ENCODE peak calls at places on chromosome 10, in four cellular contexts. H, X, D and W are unnamed samples.
A peak's percentile ranks its signal among the peaks of the same experiment; 100 is the strongest.

GRCh38 chr10:129678186-129678585 is 211.1 kb downstream of the MGMT start:
- DNase-seq in H (no peak), X (no peak), D (no peak), W (no peak)

GRCh38 chr10:124176309-124177179 is 83.1 kb upstream of the CHST15 start:
- DNase-seq in H (no peak), X (no peak), D (no peak), W (no peak)

GRCh38 chr10:116741391-116742351 is 695 bp downstream of the HSPA12A start:
- DNase-seq in H (no peak), X (no peak), D (no peak), W (no peak)

GRCh38 chr10:12617205-12618175 is 268.1 kb downstream of the CAMK1D start:
- DNase-seq in H (no peak), X (no peak), D (no peak), W (no peak)

GRCh38 chr10:113983552-113983951 is 60.1 kb upstream of the ADRB1 start:
- DNase-seq in H (no peak), X (no peak), D (no peak), W (no peak)

GRCh38 chr10:108721874-108722273 is 1201.4 kb downstream of the XPNPEP1 start:
- DNase-seq in H (no peak), X (no peak), D (no peak), W (no peak)

GRCh38 chr10:101710064-101710695 is 15.2 kb upstream of the FBXW4 start:
- DNase-seq in H (no peak), X (no peak), D (peak; percentile 26), W (no peak)

GRCh38 chr10:129999140-129999539 is 35.1 kb upstream of the EBF3 start:
- DNase-seq in H (no peak), X (no peak), D (no peak), W (no peak)

GRCh38 chr10:26733750-26734568 is 36.5 kb downstream of the PDSS1 start:
- DNase-seq in H (no peak), X (no peak), D (no peak), W (no peak)

GRCh38 chr10:124221356-124222297 is 128.2 kb upstream of the CHST15 start:
- DNase-seq in H (no peak), X (no peak), D (peak; percentile 12), W (peak; percentile 60)

GRCh38 chr10:27482984-27483956 is 20.8 kb upstream of the RAB18 start:
- DNase-seq in H (no peak), X (no peak), D (peak; percentile 4), W (no peak)

GRCh38 chr10:50621981-50622496 is 1.7 kb downstream of the SGMS1 start:
- DNase-seq in H (peak; percentile 81), X (peak; percentile 76), D (peak; percentile 98), W (peak; percentile 62)

GRCh38 chr10:49518982-49519578 is 19.8 kb downstream of the ERCC6 start:
- DNase-seq in H (peak; percentile 59), X (no peak), D (peak; percentile 56), W (peak; percentile 13)

DNA sequence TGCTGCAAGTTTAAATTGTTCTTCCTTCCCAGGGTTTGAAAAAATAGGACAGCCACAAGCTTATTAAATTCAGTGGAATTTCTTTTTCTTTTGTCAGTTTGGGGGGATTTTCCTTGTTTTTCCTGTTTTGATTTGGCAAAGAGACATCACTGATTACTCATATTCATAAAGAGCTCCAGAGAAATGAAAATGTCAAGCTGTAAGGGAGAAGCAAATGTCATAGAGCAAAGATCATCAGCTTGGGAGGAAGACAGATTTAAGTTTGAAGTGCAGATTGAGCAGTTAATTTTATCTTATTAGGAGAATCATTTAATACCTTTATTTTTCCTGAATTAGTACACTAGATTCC is 255.8 kb upstream of the PHYHIPL start:
- DNase-seq in H (no peak), X (no peak), D (no peak), W (no peak)
- H3K4me3 ChIP-seq in H (no peak overlapping the region), X (no peak overlapping the region), D (no peak overlapping the region), W (no peak overlapping the region)

GRCh38 chr10:45592432-45592831 is 80.1 kb downstream of the ZFAND4 start:
- DNase-seq in H (no peak), X (no peak), D (no peak), W (no peak)

GRCh38 chr10:45591262-45591661 is 81.3 kb downstream of the ZFAND4 start:
- DNase-seq in H (no peak), X (no peak), D (no peak), W (no peak)

GRCh38 chr10:45593938-45594275 is 78.7 kb downstream of the ZFAND4 start:
- DNase-seq in H (no peak), X (no peak), D (no peak), W (no peak)

GRCh38 chr10:45594276-45595157 is 78.1 kb downstream of the ZFAND4 start:
- DNase-seq in H (peak; percentile 92), X (peak; percentile 86), D (peak; percentile 91), W (peak; percentile 81)

DNA sequence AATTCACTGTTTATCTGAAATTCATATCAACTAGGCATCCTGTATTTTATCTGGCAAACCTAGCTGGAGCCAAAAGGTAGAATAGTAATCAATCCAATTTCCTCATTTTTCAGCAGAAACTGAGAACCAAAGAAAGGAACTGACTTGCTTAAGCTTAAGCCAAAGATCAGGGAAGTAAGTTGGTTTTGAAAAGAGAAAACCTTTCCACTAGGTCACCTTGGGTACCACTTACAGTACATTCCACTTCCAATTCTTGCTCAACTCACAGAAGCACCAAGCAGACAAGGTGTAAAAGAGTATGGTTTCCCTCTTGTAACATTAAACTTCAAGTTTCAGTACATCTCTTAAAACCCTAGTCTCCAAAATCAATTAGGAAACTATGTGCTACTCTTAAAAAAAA is 79.6 kb downstream of the ZFAND4 start:
- DNase-seq in H (peak; percentile 25), X (no peak), D (no peak), W (no peak)
- H3K4me3 ChIP-seq in H (no peak overlapping the region), X (peak overlapping the region; percentile 85), D (no peak overlapping the region), W (peak overlapping the region; percentile 91)

GRCh38 chr10:71771204-71771603 is 2.1 kb downstream of the VSIR start:
- DNase-seq in H (no peak), X (no peak), D (no peak), W (no peak)
- H3K4me3 ChIP-seq in H (peak overlapping the region; percentile 62), X (peak overlapping the region; percentile 91), D (no peak overlapping the region), W (no peak overlapping the region)

DNA sequence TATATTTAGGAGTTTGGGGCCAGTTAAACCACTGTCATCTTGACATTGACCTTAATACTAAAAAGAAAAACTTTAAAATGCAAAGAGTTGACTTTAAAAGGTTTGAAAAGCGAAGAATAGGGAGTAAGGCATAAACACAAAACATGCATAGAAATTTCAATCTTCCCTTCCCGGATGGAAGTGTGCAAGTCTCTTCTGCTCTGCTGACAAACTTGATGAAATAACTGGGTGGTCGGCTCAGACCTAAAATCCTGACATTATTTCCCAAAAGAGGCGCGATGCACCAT is 3.4 kb upstream of the SPAG6 start:
- DNase-seq in H (no peak), X (no peak), D (no peak), W (no peak)
- H3K4me3 ChIP-seq in H (no peak overlapping the region), X (no peak overlapping the region), D (no peak overlapping the region), W (no peak overlapping the region)